ENCODE peak calls at places on chromosomes 12 and 14, in eight cellular contexts. One of them, this sample, is unnamed.

GRCh38 chr12:29681370-29681769 is 102.4 kb downstream of the TMTC1 start:
- DNase-seq in HCEC 1CT: no peak
- DNase-seq in bronchial epithelial cell: peak; percentile 8
- DNase-seq in astrocyte of the cerebellum: no peak
- DNase-seq in naive B cell: no peak
- DNase-seq in pons: no peak
- DNase-seq in OCI-LY7: no peak
- DNase-seq in NCI-H524: no peak
- DNase-seq in this sample: no peak

GRCh38 chr12:51855586-51856428 is 7.3 kb upstream of the FIGNL2 start:
- DNase-seq in HCEC 1CT: peak; percentile 30
- DNase-seq in naive B cell: no peak
- DNase-seq in NCI-H524: no peak
- DNase-seq in pons: no peak
- DNase-seq in astrocyte of the cerebellum: no peak
- DNase-seq in OCI-LY7: no peak
- DNase-seq in bronchial epithelial cell: no peak
- DNase-seq in this sample: peak; percentile 93

GRCh38 chr12:94386422-94386821 is 73.2 kb downstream of the CEP83 start:
- DNase-seq in OCI-LY7: no peak
- DNase-seq in NCI-H524: no peak
- DNase-seq in astrocyte of the cerebellum: no peak
- DNase-seq in bronchial epithelial cell: no peak
- DNase-seq in HCEC 1CT: no peak
- DNase-seq in pons: no peak
- DNase-seq in naive B cell: no peak
- DNase-seq in this sample: no peak

GRCh38 chr12:116517431-116518045 is 41.6 kb upstream of the MAP1LC3B2 start:
- DNase-seq in bronchial epithelial cell: peak; percentile 93
- DNase-seq in HCEC 1CT: no peak
- DNase-seq in naive B cell: no peak
- DNase-seq in NCI-H524: no peak
- DNase-seq in pons: no peak
- DNase-seq in astrocyte of the cerebellum: no peak
- DNase-seq in OCI-LY7: no peak
- DNase-seq in this sample: no peak

GRCh38 chr12:11846504-11846903 is 197.0 kb downstream of the ETV6 start:
- DNase-seq in HCEC 1CT: no peak
- DNase-seq in astrocyte of the cerebellum: no peak
- DNase-seq in OCI-LY7: no peak
- DNase-seq in NCI-H524: no peak
- DNase-seq in pons: no peak
- DNase-seq in naive B cell: no peak
- DNase-seq in bronchial epithelial cell: no peak
- DNase-seq in this sample: no peak

GRCh38 chr12:118404876-118405521 is 28.6 kb downstream of the SUDS3 start:
- DNase-seq in OCI-LY7: peak; percentile 63
- DNase-seq in astrocyte of the cerebellum: peak; percentile 52
- DNase-seq in bronchial epithelial cell: peak; percentile 46
- DNase-seq in NCI-H524: peak; percentile 30
- DNase-seq in naive B cell: peak; percentile 12
- DNase-seq in pons: peak; percentile 67
- DNase-seq in HCEC 1CT: peak; percentile 57
- DNase-seq in this sample: peak; percentile 40

GRCh38 chr14:58826845-58827686 is 189.3 kb downstream of the DACT1 start:
- DNase-seq in OCI-LY7: no peak
- DNase-seq in naive B cell: no peak
- DNase-seq in bronchial epithelial cell: no peak
- DNase-seq in pons: no peak
- DNase-seq in NCI-H524: no peak
- DNase-seq in HCEC 1CT: no peak
- DNase-seq in astrocyte of the cerebellum: no peak
- DNase-seq in this sample: peak; percentile 18

GRCh38 chr12:68806488-68807237 is 1.3 kb upstream of the MDM2 start:
- DNase-seq in pons: no peak
- DNase-seq in naive B cell: no peak
- DNase-seq in astrocyte of the cerebellum: no peak
- DNase-seq in OCI-LY7: peak; percentile 30
- DNase-seq in NCI-H524: no peak
- DNase-seq in HCEC 1CT: no peak
- DNase-seq in bronchial epithelial cell: peak; percentile 31
- DNase-seq in this sample: no peak

GRCh38 chr12:46386877-46387629 is 14.5 kb upstream of the SLC38A2 start:
- DNase-seq in astrocyte of the cerebellum: no peak
- DNase-seq in naive B cell: peak; percentile 75
- DNase-seq in HCEC 1CT: peak; percentile 74
- DNase-seq in bronchial epithelial cell: no peak
- DNase-seq in pons: peak; percentile 77
- DNase-seq in NCI-H524: no peak
- DNase-seq in OCI-LY7: peak; percentile 74
- DNase-seq in this sample: no peak

GRCh38 chr12:56086096-56086495 is 6.1 kb downstream of the ERBB3 start:
- DNase-seq in HCEC 1CT: no peak
- DNase-seq in OCI-LY7: no peak
- DNase-seq in astrocyte of the cerebellum: no peak
- DNase-seq in NCI-H524: no peak
- DNase-seq in naive B cell: no peak
- DNase-seq in pons: no peak
- DNase-seq in bronchial epithelial cell: peak; percentile 83
- DNase-seq in this sample: no peak

GRCh38 chr12:34398706-34399630 is 376.7 kb downstream of the ALG10 start:
- DNase-seq in NCI-H524: no peak
- DNase-seq in bronchial epithelial cell: no peak
- DNase-seq in pons: no peak
- DNase-seq in OCI-LY7: no peak
- DNase-seq in HCEC 1CT: no peak
- DNase-seq in naive B cell: no peak
- DNase-seq in astrocyte of the cerebellum: no peak
- DNase-seq in this sample: no peak

GRCh38 chr14:24187538-24187915 is 1.1 kb downstream of the IPO4 start:
- DNase-seq in pons: no peak
- DNase-seq in astrocyte of the cerebellum: no peak
- DNase-seq in OCI-LY7: no peak
- DNase-seq in bronchial epithelial cell: no peak
- DNase-seq in NCI-H524: no peak
- DNase-seq in HCEC 1CT: no peak
- DNase-seq in naive B cell: no peak
- DNase-seq in this sample: no peak

GRCh38 chr12:122527478-122527944 is 462 bp downstream of the KNTC1 start:
- DNase-seq in NCI-H524: peak; percentile 41
- DNase-seq in pons: peak; percentile 29
- DNase-seq in HCEC 1CT: peak; percentile 31
- DNase-seq in astrocyte of the cerebellum: no peak
- DNase-seq in bronchial epithelial cell: peak; percentile 34
- DNase-seq in naive B cell: peak; percentile 21
- DNase-seq in OCI-LY7: peak; percentile 77
- DNase-seq in this sample: peak; percentile 16